ENCODE peak calls at places on chromosomes 12 and 14, in five cellular contexts. D is H9, B is GDM1, T is NCI-H774, J is Calu3. O is an unnamed sample.

GRCh38 chr14:68367444-68368014 is 425.3 kb downstream of the ZFP36L1 start:
- DNase-seq in J (no peak), B (no peak), D (no peak), T (no peak), O (no peak)

GRCh38 chr14:73762375-73762822 is 48.2 kb upstream of the PNMA1 start:
- DNase-seq in T (no peak), J (no peak), B (no peak), D (no peak), O (no peak)

GRCh38 chr12:90366286-90366685 is 588.7 kb downstream of the CCER1 start:
- DNase-seq in T (no peak), B (no peak), J (no peak), D (no peak), O (peak; percentile 13)

GRCh38 chr14:59919582-59920377 is at the start of gene LRRC9:
- DNase-seq in J (no peak), B (no peak), T (peak; percentile 67), D (peak; percentile 98), O (no peak)

GRCh38 chr12:107092669-107093546 is 441 bp downstream of the CRY1 start:
- DNase-seq in J (peak; percentile 42), T (peak; percentile 36), B (no peak), D (peak; percentile 65), O (no peak)

GRCh38 chr14:77186911-77187648 is 5.5 kb downstream of the TMEM63C start:
- DNase-seq in B (no peak), J (peak; percentile 23), T (no peak), D (no peak), O (no peak)

GRCh38 chr12:123879691-123880090 is 92.9 kb downstream of the CCDC92 start:
- DNase-seq in T (no peak), D (no peak), B (no peak), J (no peak), O (no peak)

GRCh38 chr12:119423285-119423684 is 88.8 kb downstream of the CCDC60 start:
- DNase-seq in B (no peak), T (peak; percentile 13), D (peak; percentile 90), J (peak; percentile 9), O (no peak)

GRCh38 chr12:10307630-10308029 is at the start of gene KLRD1:
- DNase-seq in B (no peak), J (no peak), T (no peak), D (no peak), O (no peak)

GRCh38 chr12:132517013-132517739 is 27.2 kb downstream of the FBRSL1 start:
- DNase-seq in B (no peak), T (no peak), D (no peak), J (no peak), O (no peak)

GRCh38 chr14:71474866-71475265 is 457.4 kb upstream of the RGS6 start:
- DNase-seq in B (no peak), J (no peak), D (no peak), T (no peak), O (no peak)

GRCh38 chr12:9699898-9700605 is 30.5 kb downstream of the CLEC2D start:
- DNase-seq in B (no peak), D (no peak), J (no peak), T (no peak), O (peak; percentile 79)

GRCh38 chr12:2395352-2395977 is 342.7 kb downstream of the CACNA1C start:
- DNase-seq in T (peak; percentile 13), D (peak; percentile 86), B (peak; percentile 10), J (peak; percentile 69), O (no peak)

GRCh38 chr12:95790912-95791849 is 617 bp upstream of the NTN4 start:
- DNase-seq in T (no peak), J (peak; percentile 53), D (peak; percentile 62), B (no peak), O (no peak)

GRCh38 chr14:71116206-71117122 is 209.2 kb downstream of the PCNX1 start:
- DNase-seq in B (no peak), D (no peak), T (no peak), J (no peak), O (no peak)

GRCh38 chr12:99706736-99707473 is 59.4 kb downstream of the GARIN6 start:
- DNase-seq in T (no peak), J (no peak), D (no peak), B (no peak), O (no peak)

GRCh38 chr12:851343-851742 is 98.2 kb downstream of the RAD52 start:
- DNase-seq in D (no peak), J (no peak), B (no peak), T (no peak), O (no peak)

GRCh38 chr12:9118161-9118560 is 2.4 kb upstream of the A2M start:
- DNase-seq in D (no peak), B (peak; percentile 92), T (no peak), J (no peak), O (no peak)

GRCh38 chr14:101475468-101476257 is 85.6 kb upstream of the DIO3 start:
- DNase-seq in D (peak; percentile 19), J (peak; percentile 59), T (no peak), B (no peak), O (no peak)

GRCh38 chr12:112524676-112525425 is 106.1 kb downstream of the PTPN11 start:
- DNase-seq in B (no peak), T (no peak), D (peak; percentile 51), J (peak; percentile 79), O (no peak)

O was measured in pulmonary artery endothelial cell.